ENCODE peak calls at places on chromosome 2, in seven cellular contexts. N, R, L, Z, O, T and E are unnamed samples.

GRCh38 chr2:223511168-223511567 is 91.0 kb downstream of the SCG2 start:
- DNase-seq in N (no peak), R (no peak), L (no peak), Z (no peak), O (no peak), T (no peak), E (no peak)

GRCh38 chr2:121285077-121285449 is at the start of gene TFCP2L1:
- DNase-seq in N (peak; percentile 76), R (peak; percentile 26), L (peak; percentile 82), Z (no peak), O (no peak), T (no peak), E (no peak)

GRCh38 chr2:178452870-178453269 is 1.7 kb downstream of the PJVK start:
- DNase-seq in N (no peak), R (no peak), L (no peak), Z (no peak), O (no peak), T (no peak), E (no peak)

GRCh38 chr2:199603748-199604291 is 146.1 kb upstream of the SATB2 start:
- DNase-seq in N (no peak), R (peak; percentile 23), L (no peak), Z (no peak), O (no peak), T (no peak), E (peak; percentile 70)

GRCh38 chr2:233412405-233412804 is 58.1 kb downstream of the DGKD start:
- DNase-seq in N (no peak), R (no peak), L (no peak), Z (no peak), O (no peak), T (peak; percentile 53), E (no peak)

GRCh38 chr2:76640905-76641304 is 881.3 kb downstream of the LRRTM4 start:
- DNase-seq in N (no peak), R (no peak), L (no peak), Z (no peak), O (no peak), T (no peak), E (no peak)

GRCh38 chr2:44479127-44479887 is 117.6 kb downstream of the CAMKMT start:
- DNase-seq in N (peak; percentile 51), R (peak; percentile 88), L (peak; percentile 16), Z (peak; percentile 17), O (peak; percentile 83), T (peak; percentile 87), E (no peak)

GRCh38 chr2:240703417-240704341 is 12.0 kb downstream of the AQP12A start:
- DNase-seq in N (no peak), R (no peak), L (no peak), Z (no peak), O (no peak), T (no peak), E (peak; percentile 63)

GRCh38 chr2:171958475-171958874 is 36.2 kb downstream of the HAT1 start:
- DNase-seq in N (no peak), R (peak; percentile 78), L (no peak), Z (no peak), O (no peak), T (peak; percentile 85), E (no peak)

GRCh38 chr2:241391892-241392665 is 36.0 kb downstream of the FARP2 start:
- DNase-seq in N (peak; percentile 58), R (peak; percentile 60), L (peak; percentile 28), Z (no peak), O (peak; percentile 47), T (peak; percentile 20), E (no peak)

GRCh38 chr2:231977430-231977829 is 15.9 kb downstream of the DIS3L2 start:
- DNase-seq in N (no peak), R (no peak), L (no peak), Z (no peak), O (no peak), T (no peak), E (no peak)

GRCh38 chr2:69733338-69734039 is 8.4 kb upstream of the ANXA4 start:
- DNase-seq in N (no peak), R (peak; percentile 27), L (no peak), Z (no peak), O (no peak), T (peak; percentile 34), E (no peak)

GRCh38 chr2:166609183-166609959 is 115.3 kb upstream of the SCN7A start:
- DNase-seq in N (no peak), R (no peak), L (no peak), Z (no peak), O (no peak), T (no peak), E (no peak)

GRCh38 chr2:61645911-61646310 is 107.8 kb upstream of the XPO1 start:
- DNase-seq in N (no peak), R (peak; percentile 90), L (no peak), Z (no peak), O (no peak), T (peak; percentile 96), E (no peak)

GRCh38 chr2:176432439-176432838 is 163.2 kb downstream of the MTX2 start:
- DNase-seq in N (no peak), R (peak; percentile 36), L (no peak), Z (no peak), O (no peak), T (peak; percentile 28), E (no peak)

GRCh38 chr2:134431837-134432437 is 178.1 kb downstream of the MGAT5 start:
- DNase-seq in N (no peak), R (peak; percentile 58), L (no peak), Z (no peak), O (peak; percentile 83), T (peak; percentile 65), E (no peak)

GRCh38 chr2:46847726-46848421 is 67.7 kb downstream of the MCFD2 start:
- DNase-seq in N (no peak), R (peak; percentile 92), L (no peak), Z (no peak), O (peak; percentile 43), T (peak; percentile 90), E (no peak)

GRCh38 chr2:181106789-181107418 is 126.5 kb downstream of the UBE2E3 start:
- DNase-seq in N (no peak), R (peak; percentile 86), L (no peak), Z (no peak), O (peak; percentile 88), T (peak; percentile 94), E (no peak)

GRCh38 chr2:74502147-74502719 is 2.8 kb upstream of the LBX2 start:
- DNase-seq in N (peak; percentile 81), R (peak; percentile 39), L (peak; percentile 75), Z (no peak), O (no peak), T (no peak), E (no peak)

GRCh38 chr2:137179542-137179941 is 414.2 kb downstream of the THSD7B start:
- DNase-seq in N (no peak), R (no peak), L (no peak), Z (no peak), O (peak; percentile 47), T (no peak), E (no peak)

GRCh38 chr2:23684540-23685176 is 242.3 kb downstream of the ATAD2B start:
- DNase-seq in N (no peak), R (no peak), L (no peak), Z (no peak), O (no peak), T (no peak), E (no peak)

GRCh38 chr2:237935740-237936452 is 30.9 kb upstream of the UBE2F start:
- DNase-seq in N (no peak), R (peak; percentile 35), L (no peak), Z (no peak), O (peak; percentile 55), T (peak; percentile 45), E (no peak)

GRCh38 chr2:138637686-138638085 is 136.1 kb downstream of the SPOPL start:
- DNase-seq in N (no peak), R (no peak), L (no peak), Z (no peak), O (no peak), T (no peak), E (no peak)

GRCh38 chr2:138641277-138641676 is 138.9 kb downstream of the NXPH2 start:
- DNase-seq in N (no peak), R (no peak), L (no peak), Z (no peak), O (no peak), T (no peak), E (no peak)
- H3K4me1 ChIP-seq in N (no peaks in the 10 kb centered on the region), R (no peaks in the 10 kb centered on the region), L (no peaks in the 10 kb centered on the region), Z (no peaks in the 10 kb centered on the region), O (peaks cover 4% of the 10 kb centered on the region), T (no peaks in the 10 kb centered on the region), E (no peaks in the 10 kb centered on the region)

DNA sequence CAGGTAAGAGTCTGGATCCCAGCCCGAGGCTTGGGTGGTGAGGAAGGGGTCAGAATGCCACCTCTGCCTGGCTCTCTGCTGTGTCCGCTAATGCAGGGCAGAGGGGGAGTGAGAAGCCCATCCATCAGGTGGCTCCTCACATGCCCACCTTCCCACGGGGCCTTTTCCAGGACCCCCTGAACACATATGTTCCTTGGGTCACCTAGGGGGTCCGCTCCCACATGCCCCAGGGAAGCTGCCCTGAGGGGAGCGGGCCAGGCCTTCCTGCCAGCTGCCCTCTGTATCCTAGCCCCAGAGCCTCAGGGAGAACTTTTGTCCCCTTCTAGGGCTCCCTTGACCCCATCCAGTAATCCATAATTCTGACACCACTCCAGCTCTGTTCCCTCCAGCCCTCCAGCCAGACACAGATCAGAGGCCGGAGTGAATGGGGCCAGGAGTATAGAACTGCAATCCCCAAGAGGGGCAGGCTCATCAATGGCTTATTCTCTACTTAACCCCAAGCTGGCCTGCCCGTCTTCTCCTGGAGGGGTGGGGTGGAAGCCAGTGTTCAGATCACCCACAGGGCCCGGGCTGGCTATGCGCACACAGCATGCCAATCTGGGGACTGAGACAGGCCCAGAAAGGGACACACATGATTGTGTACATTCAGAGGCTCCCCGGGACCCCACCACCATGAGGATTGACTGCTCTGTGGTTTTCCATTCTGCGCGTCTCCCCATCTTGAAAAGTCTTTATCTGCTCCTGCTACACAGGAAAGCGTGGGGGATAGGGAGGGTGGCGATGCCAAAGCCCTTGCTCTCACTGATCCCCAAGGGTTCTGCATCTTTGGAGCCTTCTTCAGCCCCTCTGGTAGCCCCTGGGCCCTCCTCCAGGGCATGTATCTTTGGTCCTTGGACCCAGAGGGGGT is 1.1 kb downstream of the EMILIN1 start:
- DNase-seq in N (no peak), R (peak; percentile 74), L (no peak), Z (no peak), O (no peak), T (no peak), E (no peak)
- H3K4me1 ChIP-seq in N (peaks cover 13% of the 10 kb centered on the region), R (peaks cover 16% of the 10 kb centered on the region), L (peaks cover 18% of the 10 kb centered on the region), Z (peaks cover 5% of the 10 kb centered on the region), O (peaks cover 8% of the 10 kb centered on the region), T (peaks cover 25% of the 10 kb centered on the region), E (no peaks in the 10 kb centered on the region)

GRCh38 chr2:14321357-14321756 is 311.2 kb upstream of the LRATD1 start:
- DNase-seq in N (no peak), R (no peak), L (no peak), Z (no peak), O (no peak), T (no peak), E (no peak)

DNA sequence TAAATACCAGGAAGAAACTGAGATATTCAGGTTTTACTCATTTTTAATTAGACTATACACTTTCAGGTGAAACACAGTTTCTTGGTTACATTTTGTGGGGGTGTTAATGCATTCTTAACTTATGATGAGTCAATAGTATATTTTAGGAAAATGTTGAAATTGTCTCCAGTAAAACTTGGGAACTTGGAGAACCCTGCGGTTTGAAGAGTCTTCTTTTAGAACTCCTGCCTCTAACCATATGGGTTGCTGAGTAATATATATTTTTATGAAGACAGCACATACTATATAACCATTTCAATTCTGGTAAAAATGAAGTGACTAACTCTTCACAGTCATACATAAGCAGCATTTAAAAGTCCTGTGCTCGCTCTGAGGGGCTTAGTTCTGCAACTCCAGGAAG is 308.2 kb upstream of the LRATD1 start:
- DNase-seq in N (no peak), R (no peak), L (no peak), Z (no peak), O (no peak), T (no peak), E (no peak)
- H3K4me1 ChIP-seq in N (no peaks in the 10 kb centered on the region), R (no peaks in the 10 kb centered on the region), L (no peaks in the 10 kb centered on the region), Z (no peaks in the 10 kb centered on the region), O (no peaks in the 10 kb centered on the region), T (no peaks in the 10 kb centered on the region), E (no peaks in the 10 kb centered on the region)

GRCh38 chr2:10535703-10536102 is 87.6 kb upstream of the ODC1 start:
- DNase-seq in N (no peak), R (no peak), L (no peak), Z (no peak), O (no peak), T (no peak), E (no peak)
- H3K4me1 ChIP-seq in N (no peaks in the 10 kb centered on the region), R (peaks cover 11% of the 10 kb centered on the region), L (no peaks in the 10 kb centered on the region), Z (no peaks in the 10 kb centered on the region), O (peaks cover 23% of the 10 kb centered on the region), T (no peaks in the 10 kb centered on the region), E (no peaks in the 10 kb centered on the region)